ENCODE peak calls at places on chromosomes 7 and 10, in four cellular contexts. H is EH, G is M059J, O is lower leg skin. Z is an unnamed sample.

GRCh38 chr7:100380180-100380579 is 6.9 kb downstream of the PILRA start:
- DNase-seq in O (no peak), G (no peak), H (no peak), Z (no peak)

GRCh38 chr7:98701372-98701771 is 84.3 kb downstream of the NPTX2 start:
- DNase-seq in H (no peak), O (no peak), G (no peak), Z (no peak)

GRCh38 chr10:71143170-71143569 is 69.2 kb upstream of the UNC5B start:
- DNase-seq in G (no peak), O (no peak), H (no peak), Z (no peak)

GRCh38 chr7:197413-198335 is 5.3 kb downstream of the FAM20C start:
- DNase-seq in H (no peak), G (no peak), O (no peak), Z (no peak)

GRCh38 chr10:1611936-1612550 is 125.3 kb downstream of the ADARB2 start:
- DNase-seq in G (no peak), H (no peak), O (no peak), Z (no peak)

GRCh38 chr10:23120001-23120934 is 24.9 kb downstream of the MSRB2 start:
- DNase-seq in G (no peak), H (no peak), O (no peak), Z (no peak)

GRCh38 chr10:102612964-102613275 is 31.4 kb upstream of the TRIM8 start:
- DNase-seq in G (no peak), H (no peak), O (no peak), Z (no peak)

GRCh38 chr10:3295501-3296005 is 123.0 kb upstream of the PITRM1 start:
- DNase-seq in H (no peak), G (no peak), O (no peak), Z (no peak)

GRCh38 chr10:77062381-77062780 is 575.2 kb downstream of the KCNMA1 start:
- DNase-seq in O (no peak), G (no peak), H (no peak), Z (no peak)

GRCh38 chr10:14356921-14357320 is 26.2 kb upstream of the FRMD4A start:
- DNase-seq in G (peak), H (peak), O (no peak), Z (no peak)

GRCh38 chr10:120578123-120578522 is 121.1 kb downstream of the PLPP4 start:
- DNase-seq in H (no peak), G (no peak), O (no peak), Z (no peak)

GRCh38 chr7:26995664-26996063 is 100.1 kb downstream of the HOXA1 start:
- DNase-seq in O (no peak), H (no peak), G (no peak), Z (no peak)

GRCh38 chr7:73613954-73614735 is 10.2 kb downstream of the MLXIPL start:
- DNase-seq in G (peak), H (no peak), O (no peak), Z (no peak)

GRCh38 chr7:157362729-157363128 is 25.9 kb downstream of the DNAJB6 start:
- DNase-seq in G (no peak), O (no peak), H (no peak), Z (no peak)

GRCh38 chr7:50329775-50330174 is 25.3 kb downstream of the IKZF1 start:
- DNase-seq in O (no peak), G (no peak), H (no peak), Z (no peak)

GRCh38 chr7:1664711-1665591 is 5.1 kb upstream of the ELFN1 start:
- DNase-seq in H (peak), O (no peak), G (peak), Z (peak)

GRCh38 chr10:14598809-14599764 is 175.6 kb downstream of the FAM107B start:
- DNase-seq in G (no peak), O (no peak), H (no peak), Z (no peak)